ENCODE peak calls at places on chromosome 6, in eight cellular contexts. W is GM03348; G is HEK293T; I is substantia nigra; V is ELR; O is epithelial cell of proximal tubule; H is Karpas-422; R is effector CD4-positive, alpha-beta T cell. L is an unnamed sample.
A peak's percentile ranks its signal among the peaks of the same experiment; 100 is the strongest.

GRCh38 chr6:97203343-97203742 is 79.7 kb downstream of the MMS22L start:
- DNase-seq in H (no peak), W (no peak), V (no peak), I (no peak), R (no peak), O (no peak), G (no peak), L (peak; percentile 17)

GRCh38 chr6:70436320-70436719 is 23.0 kb downstream of the FAM135A start:
- DNase-seq in G (no peak), V (no peak), I (no peak), H (no peak), R (no peak), W (no peak), O (no peak), L (no peak)

GRCh38 chr6:113490356-113490755 is 366.8 kb upstream of the MARCKS start:
- DNase-seq in H (no peak), V (no peak), W (no peak), O (no peak), R (no peak), G (no peak), I (no peak), L (no peak)

GRCh38 chr6:11143394-11144371 is 32.2 kb upstream of the ERVFRD-1 start:
- DNase-seq in O (no peak), H (no peak), V (peak; percentile 96), R (no peak), G (no peak), W (peak; percentile 83), I (no peak), L (peak; percentile 90)

GRCh38 chr6:90123796-90124195 is 172.8 kb downstream of the BACH2 start:
- DNase-seq in H (no peak), V (peak; percentile 6), G (no peak), I (no peak), O (no peak), R (no peak), W (no peak), L (no peak)

GRCh38 chr6:120556491-120556890 is 777.8 kb downstream of the TBC1D32 start:
- DNase-seq in I (no peak), R (no peak), G (no peak), V (no peak), H (no peak), W (no peak), O (no peak), L (no peak)

GRCh38 chr6:29521006-29521680 is 33.4 kb upstream of the MAS1L start:
- DNase-seq in G (no peak), H (no peak), I (no peak), W (no peak), O (no peak), V (no peak), R (no peak), L (no peak)

GRCh38 chr6:169725270-169726048 is 1.2 kb upstream of the PHF10 start:
- DNase-seq in G (peak; percentile 40), W (no peak), H (no peak), I (peak; percentile 9), V (peak; percentile 91), O (peak; percentile 44), R (no peak), L (no peak)

GRCh38 chr6:90462102-90462501 is 124.8 kb downstream of the MAP3K7 start:
- DNase-seq in R (no peak), O (no peak), W (no peak), G (no peak), H (no peak), I (no peak), V (no peak), L (no peak)

GRCh38 chr6:36381502-36382389 is 5.7 kb downstream of the ETV7 start:
- DNase-seq in I (no peak), O (no peak), G (no peak), W (no peak), H (no peak), V (no peak), R (no peak), L (no peak)

GRCh38 chr6:48782230-48782629 is 671.2 kb upstream of the PTCHD4 start:
- DNase-seq in I (no peak), G (no peak), H (no peak), O (peak; percentile 13), W (no peak), V (no peak), R (no peak), L (no peak)

GRCh38 chr6:42300701-42301100 is 83.0 kb upstream of the MRPS10 start:
- DNase-seq in G (no peak), V (no peak), W (no peak), H (no peak), R (no peak), O (no peak), I (no peak), L (no peak)

GRCh38 chr6:84866715-84867114 is 102.3 kb upstream of the TBX18 start:
- DNase-seq in O (no peak), G (no peak), V (no peak), H (no peak), R (no peak), I (no peak), W (no peak), L (no peak)

GRCh38 chr6:170034294-170034693 is 256.6 kb downstream of the DLL1 start:
- DNase-seq in I (no peak), G (no peak), O (no peak), H (no peak), V (no peak), R (no peak), W (no peak), L (no peak)

GRCh38 chr6:139710578-139710977 is 336.1 kb upstream of the CITED2 start:
- DNase-seq in O (no peak), R (no peak), H (peak; percentile 33), W (peak; percentile 20), V (no peak), G (no peak), I (no peak), L (no peak)

GRCh38 chr6:123962508-123962907 is 158.8 kb downstream of the NKAIN2 start:
- DNase-seq in W (no peak), I (no peak), O (no peak), R (no peak), H (no peak), G (no peak), V (no peak), L (no peak)

GRCh38 chr6:134451529-134451928 is 133.6 kb upstream of the SGK1 start:
- DNase-seq in O (no peak), G (no peak), I (no peak), R (no peak), W (no peak), H (no peak), V (no peak), L (no peak)